ENCODE peak calls at places on chromosomes 6 and 20, in ten cellular contexts. X is A549, O is Peyer's patch, M is stomach, C is IMR-90, A is heart left ventricle, D is HCT116, U is lower leg skin, W is GM12892, S is spleen. H is an unnamed sample.

GRCh38 chr6:26330835-26331808 is 33.9 kb upstream of the BTN3A2 start:
- DNase-seq in S (no peak), M (no peak), D (no peak), X (peak; percentile 80), A (no peak), O (no peak), W (no peak), U (no peak), C (peak; percentile 62), H (no peak)

GRCh38 chr20:52890130-52890529 is 82.0 kb upstream of the TSHZ2 start:
- DNase-seq in C (no peak), M (no peak), U (no peak), A (no peak), S (no peak), W (no peak), O (no peak), D (no peak), X (no peak), H (no peak)

GRCh38 chr20:24991897-24992419 is 593 bp downstream of the APMAP start:
- DNase-seq in O (no peak), X (no peak), D (no peak), A (no peak), C (no peak), U (peak; percentile 89), S (peak; percentile 92), W (no peak), M (peak; percentile 33), H (no peak)

GRCh38 chr20:49392745-49393144 is 89.7 kb downstream of the KCNB1 start:
- DNase-seq in W (no peak), C (no peak), X (no peak), S (no peak), O (no peak), A (no peak), D (no peak), M (no peak), U (no peak), H (no peak)

GRCh38 chr6:39388526-39389371 is 66.2 kb upstream of the KCNK16 start:
- DNase-seq in X (no peak), M (no peak), D (no peak), S (no peak), O (no peak), W (no peak), A (no peak), C (no peak), U (no peak), H (no peak)

GRCh38 chr20:7841291-7841966 is 98.8 kb downstream of the HAO1 start:
- DNase-seq in A (no peak), X (peak; percentile 70), W (no peak), M (no peak), C (peak; percentile 73), D (no peak), U (no peak), O (no peak), S (no peak), H (no peak)

GRCh38 chr6:3318821-3319540 is 60.2 kb downstream of the PSMG4 start:
- DNase-seq in M (peak; percentile 21), C (no peak), S (peak; percentile 52), W (no peak), U (peak; percentile 76), A (no peak), X (no peak), D (no peak), O (no peak), H (peak; percentile 23)

GRCh38 chr6:35258336-35258735 is 1.2 kb upstream of the ZNF76 start:
- DNase-seq in M (no peak), W (no peak), D (no peak), S (no peak), C (no peak), A (no peak), U (peak; percentile 63), X (no peak), O (no peak), H (no peak)

GRCh38 chr20:53494753-53495152 is 98.9 kb downstream of the ZNF217 start:
- DNase-seq in C (no peak), A (no peak), W (no peak), O (no peak), U (no peak), D (no peak), S (no peak), M (no peak), X (no peak), H (no peak)

GRCh38 chr20:33648396-33649004 is 13.6 kb upstream of the C20orf144 start:
- DNase-seq in X (no peak), C (no peak), U (no peak), M (no peak), A (no peak), S (peak; percentile 6), W (no peak), O (no peak), D (no peak), H (no peak)

GRCh38 chr20:6780414-6780813 is 12.9 kb downstream of the BMP2 start:
- DNase-seq in O (no peak), A (peak; percentile 27), D (no peak), C (no peak), W (no peak), X (no peak), M (no peak), U (no peak), S (no peak), H (no peak)

GRCh38 chr6:155130161-155130853 is 133.5 kb upstream of the CLDN20 start:
- DNase-seq in C (no peak), O (no peak), U (no peak), D (no peak), W (no peak), S (no peak), M (no peak), A (no peak), X (no peak), H (no peak)

GRCh38 chr6:158666637-158667359 is 16.9 kb downstream of the SYTL3 start:
- DNase-seq in W (no peak), A (no peak), C (peak; percentile 71), S (no peak), U (no peak), M (peak; percentile 74), X (no peak), D (no peak), O (no peak), H (no peak)

GRCh38 chr20:32635764-32636163 is 38.0 kb downstream of the C20orf203 start:
- DNase-seq in M (no peak), W (no peak), A (no peak), X (no peak), C (peak; percentile 19), S (no peak), U (no peak), D (no peak), O (no peak), H (no peak)

GRCh38 chr20:47950103-47950502 is 164.8 kb upstream of the SULF2 start:
- DNase-seq in S (no peak), C (no peak), U (no peak), A (no peak), W (no peak), O (no peak), X (peak; percentile 20), M (no peak), D (no peak), H (peak; percentile 48)

GRCh38 chr6:5132741-5133140 is 47.6 kb downstream of the PPP1R3G start:
- DNase-seq in W (no peak), D (no peak), O (no peak), X (no peak), A (peak; percentile 87), U (peak; percentile 89), C (peak; percentile 98), S (peak; percentile 84), M (peak; percentile 43), H (peak; percentile 80)

GRCh38 chr20:48069626-48070025 is 284.3 kb upstream of the SULF2 start:
- DNase-seq in D (no peak), O (no peak), U (no peak), C (no peak), M (no peak), S (no peak), A (no peak), W (no peak), X (no peak), H (no peak)

GRCh38 chr6:37353761-37354525 is at the start of gene RNF8:
- DNase-seq in A (peak; percentile 94), M (peak; percentile 94), C (peak; percentile 82), X (peak; percentile 81), W (peak; percentile 99), D (peak; percentile 74), U (peak; percentile 97), S (peak; percentile 97), O (peak; percentile 92), H (peak; percentile 88)
- TF ChIP-seq POLR2A in A (no peak), M (no peak), C (peak; percentile 9), X (peak; percentile 83), W (peak; percentile 69), D (peak; percentile 68), U (no peak), S (no peak), O (peak; percentile 46), H (peak; percentile 56)

GRCh38 chr6:99573980-99574617 is 5.6 kb upstream of the CCNC start:
- DNase-seq in D (no peak), A (no peak), O (no peak), S (no peak), C (no peak), X (no peak), W (no peak), U (no peak), M (no peak), H (no peak)

GRCh38 chr6:99563056-99563723 is 5.3 kb downstream of the CCNC start:
- DNase-seq in W (no peak), A (no peak), S (no peak), U (no peak), D (no peak), M (no peak), O (no peak), X (no peak), C (no peak), H (no peak)

GRCh38 chr6:99568103-99568933 is at the start of gene CCNC:
- DNase-seq in O (peak; percentile 92), M (peak; percentile 93), U (peak; percentile 99), W (peak; percentile 78), S (peak; percentile 97), A (peak; percentile 95), C (peak; percentile 96), X (peak; percentile 97), D (peak; percentile 95), H (peak; percentile 98)
- TF ChIP-seq POLR2A in O (peak; percentile 78), M (no peak), U (no peak), W (peak; percentile 97), S (peak; percentile 39), A (no peak), C (peak; percentile 91), X (peak; percentile 53), D (peak; percentile 85), H (peak; percentile 86)

DNA sequence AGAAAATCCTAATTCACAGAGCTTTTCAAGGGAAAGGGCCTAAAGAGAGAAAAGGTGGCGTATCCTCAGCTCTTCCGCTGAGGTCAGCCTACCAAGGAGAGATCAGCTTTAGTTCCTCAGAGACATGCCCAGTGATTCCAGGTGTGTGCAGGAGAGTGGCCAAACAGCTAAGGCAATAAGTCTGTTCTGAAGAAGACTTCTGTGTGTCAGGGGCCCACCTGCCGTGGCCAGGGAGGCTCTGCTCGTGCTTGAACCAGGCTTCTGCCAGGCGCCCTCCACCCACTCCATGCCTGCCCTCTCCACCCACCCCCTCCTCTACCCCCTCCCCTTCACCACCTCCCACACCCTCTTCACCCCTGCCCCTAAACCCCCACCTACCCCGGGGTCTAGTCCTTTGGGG is 67.4 kb upstream of the ARMC2 start:
- DNase-seq in A (no peak), S (no peak), C (no peak), M (no peak), O (no peak), W (no peak), D (no peak), U (no peak), X (no peak), H (no peak)
- TF ChIP-seq POLR2A in A (no peak), S (no peak), C (no peak), M (no peak), O (no peak), W (no peak), D (no peak), U (no peak), X (no peak), H (no peak)

GRCh38 chr20:2741463-2741862 is 48.9 kb downstream of the EBF4 start:
- DNase-seq in D (no peak), U (no peak), O (no peak), M (no peak), C (no peak), W (no peak), X (no peak), S (no peak), A (no peak), H (no peak)
- TF ChIP-seq POLR2A in D (no peak), U (no peak), O (no peak), M (no peak), C (no peak), W (no peak), X (no peak), S (no peak), A (no peak), H (no peak)

H was measured in adrenal gland.